ENCODE peak calls at places on chromosome 21, in ten cellular contexts. K is Panc1; O is mesendoderm; E is effector memory CD4-positive, alpha-beta T cell; J is caudate nucleus; M is IMR-90; S is right cardiac atrium; D is adrenal gland; L is colonic mucosa; Y is hepatocyte. H is an unnamed sample.

GRCh38 chr21:41133896-41134522 is 34.0 kb upstream of the BACE2 start:
- DNase-seq in K (peak), O (peak), E (no peak), J (no peak), M (peak), S (no peak), D (no peak), L (no peak), Y (peak), H (peak)

GRCh38 chr21:46057111-46057709 is 40.7 kb upstream of the COL6A2 start:
- DNase-seq in K (no peak), O (no peak), E (no peak), J (no peak), M (no peak), S (no peak), D (no peak), L (no peak), Y (no peak), H (no peak)

GRCh38 chr21:33642896-33643657 is 776 bp downstream of the ITSN1 start:
- DNase-seq in K (no peak), O (peak), E (no peak), J (peak), M (peak), S (peak), D (peak), L (peak), Y (peak), H (no peak)

GRCh38 chr21:19523731-19524130 is 1120.1 kb upstream of the TMPRSS15 start:
- DNase-seq in K (no peak), O (no peak), E (no peak), J (no peak), M (no peak), S (no peak), D (no peak), L (no peak), Y (no peak), H (no peak)

GRCh38 chr21:32403201-32403701 is 9.3 kb upstream of the EVA1C start:
- DNase-seq in K (no peak), O (peak), E (peak), J (peak), M (peak), S (peak), D (peak), L (peak), Y (peak), H (peak)

GRCh38 chr21:46008893-46009635 is 27.5 kb downstream of the COL6A1 start:
- DNase-seq in K (no peak), O (no peak), E (no peak), J (no peak), M (no peak), S (no peak), D (no peak), L (peak), Y (no peak), H (no peak)

GRCh38 chr21:31557956-31558838 is 101.3 kb upstream of the SOD1 start:
- DNase-seq in K (no peak), O (peak), E (peak), J (peak), M (no peak), S (no peak), D (peak), L (peak), Y (peak), H (peak)

GRCh38 chr21:26120833-26121232 is 49.7 kb downstream of the APP start:
- DNase-seq in K (no peak), O (peak), E (no peak), J (no peak), M (no peak), S (no peak), D (no peak), L (no peak), Y (no peak), H (no peak)

GRCh38 chr21:32475162-32475812 is 62.8 kb downstream of the EVA1C start:
- DNase-seq in K (no peak), O (no peak), E (no peak), J (no peak), M (peak), S (no peak), D (no peak), L (no peak), Y (no peak), H (peak)

GRCh38 chr21:42375141-42375905 is 9.0 kb upstream of the TFF1 start:
- DNase-seq in K (no peak), O (no peak), E (no peak), J (no peak), M (no peak), S (no peak), D (no peak), L (peak), Y (no peak), H (no peak)

GRCh38 chr21:45538381-45539045 is 3.7 kb downstream of the SLC19A1 start:
- DNase-seq in K (no peak), O (no peak), E (no peak), J (no peak), M (no peak), S (no peak), D (peak), L (no peak), Y (no peak), H (no peak)

GRCh38 chr21:44455524-44456206 is 355 bp downstream of the LRRC3 start:
- DNase-seq in K (no peak), O (peak), E (no peak), J (no peak), M (no peak), S (peak), D (peak), L (peak), Y (peak), H (no peak)
- H3K27ac ChIP-seq in K (peak), O (no peak), E (no peak), J (no peak), M (no peak), S (no peak), D (no peak), L (no peak), Y (peak), H (no peak)

GRCh38 chr21:34910396-34910795 is 138.7 kb downstream of the RUNX1 start:
- DNase-seq in K (no peak), O (no peak), E (no peak), J (peak), M (no peak), S (no peak), D (no peak), L (no peak), Y (no peak), H (no peak)

GRCh38 chr21:34914239-34914638 is 134.9 kb downstream of the RUNX1 start:
- DNase-seq in K (no peak), O (no peak), E (no peak), J (no peak), M (no peak), S (no peak), D (no peak), L (no peak), Y (no peak), H (no peak)

GRCh38 chr21:34913786-34914185 is 135.3 kb downstream of the RUNX1 start:
- DNase-seq in K (no peak), O (no peak), E (no peak), J (no peak), M (peak), S (no peak), D (no peak), L (no peak), Y (no peak), H (no peak)

GRCh38 chr21:34911360-34911759 is 137.7 kb downstream of the RUNX1 start:
- DNase-seq in K (no peak), O (no peak), E (no peak), J (no peak), M (no peak), S (no peak), D (no peak), L (no peak), Y (no peak), H (no peak)

GRCh38 chr21:34912022-34912933 is 136.8 kb downstream of the RUNX1 start:
- DNase-seq in K (no peak), O (peak), E (no peak), J (no peak), M (no peak), S (no peak), D (no peak), L (no peak), Y (no peak), H (no peak)
- H3K27ac ChIP-seq in K (no peak), O (no peak), E (no peak), J (no peak), M (no peak), S (no peak), D (no peak), L (no peak), Y (no peak), H (no peak)

DNA sequence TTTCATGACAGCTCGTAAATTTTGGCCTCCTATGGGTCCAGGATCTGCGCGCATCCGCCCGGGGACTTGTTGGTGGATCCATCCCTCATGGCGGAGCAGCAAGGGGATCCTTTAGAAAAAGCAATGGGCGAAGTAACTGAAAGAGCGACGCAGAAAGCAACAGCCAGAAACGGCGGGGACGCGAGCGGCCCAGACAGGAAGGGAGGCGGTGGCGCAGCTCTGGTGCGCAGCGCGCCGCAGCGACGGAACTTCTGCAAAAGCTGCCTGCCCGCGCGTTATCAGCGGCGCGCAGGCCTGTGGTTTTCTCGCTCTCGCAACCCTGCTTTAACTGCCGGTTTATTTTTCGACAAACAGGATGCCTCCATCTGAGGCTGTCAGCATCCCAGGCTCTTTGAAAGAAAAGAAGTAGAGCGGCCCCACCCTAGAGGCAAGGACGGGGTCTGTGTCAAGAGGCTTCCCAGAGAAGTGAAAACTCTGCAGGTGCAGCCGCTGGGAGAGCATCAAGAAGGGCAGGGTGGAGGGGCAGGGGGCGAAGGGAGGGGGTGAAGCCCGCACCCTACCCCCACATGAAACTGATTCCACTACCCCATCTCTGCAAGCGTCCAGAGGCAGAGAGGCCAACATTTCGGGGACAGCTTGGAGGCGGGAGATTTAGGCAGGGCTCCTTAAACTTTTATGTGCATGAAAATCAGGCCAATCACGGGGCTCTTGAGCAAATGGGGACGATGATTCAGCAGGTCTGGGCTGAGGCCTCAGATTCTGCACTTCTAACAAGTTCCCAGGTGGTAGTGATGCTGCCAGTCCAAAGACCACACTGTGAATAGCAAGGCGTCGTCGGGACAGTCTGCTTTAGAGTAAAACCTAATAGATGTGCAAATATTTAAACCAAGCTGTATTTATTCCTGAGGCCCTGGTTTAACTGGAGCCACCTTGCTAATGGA is 22.2 kb downstream of the RUNX1 start:
- DNase-seq in K (no peak), O (peak), E (peak), J (no peak), M (peak), S (peak), D (peak), L (peak), Y (peak), H (peak)
- H3K27ac ChIP-seq in K (no peak), O (no peak), E (peak), J (no peak), M (peak), S (no peak), D (no peak), L (peak), Y (peak), H (peak)

GRCh38 chr21:38441153-38441552 is 57.1 kb downstream of the ERG start:
- DNase-seq in K (no peak), O (no peak), E (no peak), J (no peak), M (no peak), S (no peak), D (no peak), L (no peak), Y (no peak), H (no peak)
- H3K27ac ChIP-seq in K (no peak), O (no peak), E (no peak), J (no peak), M (no peak), S (no peak), D (no peak), L (no peak), Y (no peak), H (peak)

GRCh38 chr21:44084496-44085241 is 22.5 kb upstream of the PWP2 start:
- DNase-seq in K (no peak), O (no peak), E (no peak), J (no peak), M (no peak), S (no peak), D (no peak), L (peak), Y (no peak), H (no peak)
- H3K27ac ChIP-seq in K (no peak), O (no peak), E (peak), J (peak), M (no peak), S (peak), D (no peak), L (peak), Y (peak), H (no peak)

GRCh38 chr21:28949318-28949717 is 43.4 kb downstream of the LTN1 start:
- DNase-seq in K (no peak), O (no peak), E (no peak), J (no peak), M (no peak), S (no peak), D (no peak), L (no peak), Y (no peak), H (no peak)

GRCh38 chr21:28943631-28944030 is 49.0 kb downstream of the LTN1 start:
- DNase-seq in K (no peak), O (no peak), E (no peak), J (no peak), M (peak), S (no peak), D (no peak), L (no peak), Y (no peak), H (peak)

GRCh38 chr21:28938726-28939125 is 54.0 kb downstream of the LTN1 start:
- DNase-seq in K (no peak), O (no peak), E (no peak), J (no peak), M (no peak), S (no peak), D (no peak), L (no peak), Y (no peak), H (no peak)

GRCh38 chr21:28944296-28944695 is 48.4 kb downstream of the LTN1 start:
- DNase-seq in K (no peak), O (peak), E (no peak), J (peak), M (peak), S (no peak), D (no peak), L (no peak), Y (no peak), H (no peak)
- H3K27ac ChIP-seq in K (no peak), O (no peak), E (no peak), J (peak), M (no peak), S (no peak), D (no peak), L (no peak), Y (no peak), H (no peak)

DNA sequence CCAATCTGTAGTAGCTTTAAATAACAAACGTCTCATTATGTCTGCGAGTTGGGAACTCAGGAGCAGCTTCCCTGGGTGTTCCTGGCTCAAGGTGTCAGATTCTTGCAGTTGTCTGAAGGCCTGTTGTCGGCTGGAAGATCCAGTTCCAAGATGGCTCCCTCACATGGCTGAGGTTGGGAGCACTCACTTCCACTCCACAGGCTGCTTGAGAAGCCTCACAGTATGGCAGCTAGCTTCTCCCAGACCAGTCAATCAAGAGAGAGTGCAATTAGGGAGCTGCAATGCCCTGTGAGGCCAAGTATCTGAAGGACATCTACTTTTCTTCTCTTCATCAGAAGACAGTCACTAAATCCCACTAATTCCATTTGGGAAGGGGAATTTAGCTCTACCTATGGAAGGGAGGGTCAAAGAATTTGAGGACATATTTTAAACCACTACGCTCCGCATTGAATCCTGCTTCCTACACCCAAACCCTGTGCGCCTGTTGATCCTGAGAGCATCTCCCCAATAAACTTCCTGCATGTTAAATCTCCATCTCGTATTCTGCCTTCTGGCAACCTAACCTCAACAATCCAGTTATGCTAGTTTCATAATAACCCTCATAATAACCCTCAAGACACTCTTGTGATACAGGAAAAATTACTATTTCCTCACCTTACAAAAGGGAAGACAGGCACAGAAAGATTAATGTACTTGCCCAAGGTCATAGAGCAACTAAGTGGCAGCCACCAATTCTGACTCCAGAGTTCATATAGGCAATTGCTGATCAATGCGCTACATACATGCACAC is 3.6 kb upstream of the VPS26C start:
- DNase-seq in K (no peak), O (peak), E (no peak), J (no peak), M (no peak), S (no peak), D (no peak), L (no peak), Y (no peak), H (no peak)
- H3K27ac ChIP-seq in K (no peak), O (no peak), E (no peak), J (no peak), M (no peak), S (no peak), D (no peak), L (no peak), Y (no peak), H (no peak)